ENCODE peak calls at places on chromosomes 6 and 20, in ten cellular contexts. One of them, this sample, is unnamed.

GRCh38 chr6:166402582-166403277 is 20.0 kb upstream of the MPC1 start:
- DNase-seq in amniotic stem cell: no peak
- DNase-seq in NCI-H1436 treated with DMSO at 0.1 percent for 48 hours: no peak
- DNase-seq in GDM1: no peak
- DNase-seq in mesendoderm: peak
- DNase-seq in NCI-H1092: no peak
- DNase-seq in HT1080: no peak
- DNase-seq in AML-193: no peak
- DNase-seq in mucosa of gallbladder: no peak
- DNase-seq in C1 segment of cervical spinal cord: no peak
- DNase-seq in this sample: peak

GRCh38 chr20:48661575-48662473 is 166.0 kb downstream of the PREX1 start:
- DNase-seq in amniotic stem cell: no peak
- DNase-seq in NCI-H1436 treated with DMSO at 0.1 percent for 48 hours: no peak
- DNase-seq in GDM1: no peak
- DNase-seq in mesendoderm: no peak
- DNase-seq in NCI-H1092: no peak
- DNase-seq in HT1080: no peak
- DNase-seq in AML-193: no peak
- DNase-seq in mucosa of gallbladder: no peak
- DNase-seq in C1 segment of cervical spinal cord: no peak
- DNase-seq in this sample: no peak

GRCh38 chr20:17680128-17680835 is 1.8 kb downstream of the RRBP1 start:
- DNase-seq in amniotic stem cell: peak
- DNase-seq in NCI-H1436 treated with DMSO at 0.1 percent for 48 hours: no peak
- DNase-seq in GDM1: no peak
- DNase-seq in mesendoderm: peak
- DNase-seq in NCI-H1092: no peak
- DNase-seq in HT1080: peak
- DNase-seq in AML-193: peak
- DNase-seq in mucosa of gallbladder: peak
- DNase-seq in C1 segment of cervical spinal cord: no peak
- DNase-seq in this sample: no peak

GRCh38 chr6:170583736-170584180 is 679 bp downstream of the PDCD2 start:
- DNase-seq in amniotic stem cell: no peak
- DNase-seq in NCI-H1436 treated with DMSO at 0.1 percent for 48 hours: no peak
- DNase-seq in GDM1: no peak
- DNase-seq in mesendoderm: no peak
- DNase-seq in NCI-H1092: no peak
- DNase-seq in HT1080: no peak
- DNase-seq in AML-193: peak
- DNase-seq in mucosa of gallbladder: no peak
- DNase-seq in C1 segment of cervical spinal cord: no peak
- DNase-seq in this sample: no peak

GRCh38 chr6:156242206-156242605 is 535.0 kb upstream of the ARID1B start:
- DNase-seq in amniotic stem cell: no peak
- DNase-seq in NCI-H1436 treated with DMSO at 0.1 percent for 48 hours: no peak
- DNase-seq in GDM1: no peak
- DNase-seq in mesendoderm: no peak
- DNase-seq in NCI-H1092: no peak
- DNase-seq in HT1080: no peak
- DNase-seq in AML-193: no peak
- DNase-seq in mucosa of gallbladder: no peak
- DNase-seq in C1 segment of cervical spinal cord: no peak
- DNase-seq in this sample: no peak

GRCh38 chr6:14746139-14746837 is 499.6 kb upstream of the JARID2 start:
- DNase-seq in amniotic stem cell: no peak
- DNase-seq in NCI-H1436 treated with DMSO at 0.1 percent for 48 hours: no peak
- DNase-seq in GDM1: no peak
- DNase-seq in mesendoderm: no peak
- DNase-seq in NCI-H1092: no peak
- DNase-seq in HT1080: no peak
- DNase-seq in AML-193: no peak
- DNase-seq in mucosa of gallbladder: no peak
- DNase-seq in C1 segment of cervical spinal cord: no peak
- DNase-seq in this sample: no peak

GRCh38 chr20:62617711-62618483 is 24.4 kb upstream of the SLCO4A1 start:
- DNase-seq in amniotic stem cell: no peak
- DNase-seq in NCI-H1436 treated with DMSO at 0.1 percent for 48 hours: no peak
- DNase-seq in GDM1: peak
- DNase-seq in mesendoderm: no peak
- DNase-seq in NCI-H1092: no peak
- DNase-seq in HT1080: peak
- DNase-seq in AML-193: peak
- DNase-seq in mucosa of gallbladder: no peak
- DNase-seq in C1 segment of cervical spinal cord: no peak
- DNase-seq in this sample: no peak

GRCh38 chr20:24756292-24757025 is 192.6 kb upstream of the CST7 start:
- DNase-seq in amniotic stem cell: no peak
- DNase-seq in NCI-H1436 treated with DMSO at 0.1 percent for 48 hours: no peak
- DNase-seq in GDM1: no peak
- DNase-seq in mesendoderm: no peak
- DNase-seq in NCI-H1092: no peak
- DNase-seq in HT1080: no peak
- DNase-seq in AML-193: no peak
- DNase-seq in mucosa of gallbladder: no peak
- DNase-seq in C1 segment of cervical spinal cord: no peak
- DNase-seq in this sample: no peak

GRCh38 chr6:7894272-7895124 is 16.1 kb downstream of the TXNDC5 start:
- DNase-seq in amniotic stem cell: no peak
- DNase-seq in NCI-H1436 treated with DMSO at 0.1 percent for 48 hours: no peak
- DNase-seq in GDM1: no peak
- DNase-seq in mesendoderm: no peak
- DNase-seq in NCI-H1092: no peak
- DNase-seq in HT1080: no peak
- DNase-seq in AML-193: no peak
- DNase-seq in mucosa of gallbladder: no peak
- DNase-seq in C1 segment of cervical spinal cord: no peak
- DNase-seq in this sample: no peak

GRCh38 chr20:32680544-32681174 is 6.9 kb upstream of the C20orf203 start:
- DNase-seq in amniotic stem cell: no peak
- DNase-seq in NCI-H1436 treated with DMSO at 0.1 percent for 48 hours: no peak
- DNase-seq in GDM1: no peak
- DNase-seq in mesendoderm: peak
- DNase-seq in NCI-H1092: no peak
- DNase-seq in HT1080: no peak
- DNase-seq in AML-193: no peak
- DNase-seq in mucosa of gallbladder: no peak
- DNase-seq in C1 segment of cervical spinal cord: no peak
- DNase-seq in this sample: no peak

GRCh38 chr6:154488276-154488627 is 22.2 kb downstream of the CNKSR3 start:
- DNase-seq in amniotic stem cell: no peak
- DNase-seq in NCI-H1436 treated with DMSO at 0.1 percent for 48 hours: no peak
- DNase-seq in GDM1: no peak
- DNase-seq in mesendoderm: no peak
- DNase-seq in NCI-H1092: no peak
- DNase-seq in HT1080: no peak
- DNase-seq in AML-193: no peak
- DNase-seq in mucosa of gallbladder: no peak
- DNase-seq in C1 segment of cervical spinal cord: no peak
- DNase-seq in this sample: no peak

GRCh38 chr6:144931172-144932035 is 646.3 kb downstream of the UTRN start:
- DNase-seq in amniotic stem cell: no peak
- DNase-seq in NCI-H1436 treated with DMSO at 0.1 percent for 48 hours: peak
- DNase-seq in GDM1: no peak
- DNase-seq in mesendoderm: peak
- DNase-seq in NCI-H1092: peak
- DNase-seq in HT1080: peak
- DNase-seq in AML-193: peak
- DNase-seq in mucosa of gallbladder: peak
- DNase-seq in C1 segment of cervical spinal cord: no peak
- DNase-seq in this sample: no peak

GRCh38 chr6:137820952-137821351 is 46.1 kb upstream of the TNFAIP3 start:
- DNase-seq in amniotic stem cell: no peak
- DNase-seq in NCI-H1436 treated with DMSO at 0.1 percent for 48 hours: no peak
- DNase-seq in GDM1: no peak
- DNase-seq in mesendoderm: no peak
- DNase-seq in NCI-H1092: no peak
- DNase-seq in HT1080: no peak
- DNase-seq in AML-193: no peak
- DNase-seq in mucosa of gallbladder: no peak
- DNase-seq in C1 segment of cervical spinal cord: no peak
- DNase-seq in this sample: no peak

GRCh38 chr6:134397674-134398073 is 79.8 kb upstream of the SGK1 start:
- DNase-seq in amniotic stem cell: no peak
- DNase-seq in NCI-H1436 treated with DMSO at 0.1 percent for 48 hours: no peak
- DNase-seq in GDM1: no peak
- DNase-seq in mesendoderm: no peak
- DNase-seq in NCI-H1092: no peak
- DNase-seq in HT1080: no peak
- DNase-seq in AML-193: no peak
- DNase-seq in mucosa of gallbladder: no peak
- DNase-seq in C1 segment of cervical spinal cord: no peak
- DNase-seq in this sample: no peak